ENCODE peak calls at places on chromosomes 16 and 17, in six cellular contexts. M is EH, E is PC-3, R is substantia nigra, P is NCI-H526, Z is AG04450. X is an unnamed sample.

GRCh38 chr17:75084039-75084660 is 3.6 kb upstream of the SLC16A5 start:
- DNase-seq in P (no peak), M (peak; percentile 44), Z (no peak), R (no peak), E (peak; percentile 37), X (no peak)

GRCh38 chr17:37729905-37730304 is 15.0 kb downstream of the HNF1B start:
- DNase-seq in E (no peak), Z (no peak), P (no peak), M (no peak), R (no peak), X (no peak)

GRCh38 chr17:65328567-65328966 is 191.4 kb downstream of the RGS9 start:
- DNase-seq in Z (no peak), P (no peak), M (no peak), E (no peak), R (no peak), X (no peak)

GRCh38 chr17:78538033-78538776 is 39.0 kb downstream of the DNAH17 start:
- DNase-seq in R (peak; percentile 15), Z (no peak), E (peak; percentile 53), P (no peak), M (no peak), X (no peak)

GRCh38 chr17:10457952-10458351 is 11.4 kb downstream of the MYH4 start:
- DNase-seq in R (no peak), M (no peak), Z (no peak), E (no peak), P (no peak), X (no peak)

GRCh38 chr17:15239471-15239870 is 25.7 kb downstream of the PMP22 start:
- DNase-seq in M (no peak), E (no peak), P (no peak), R (no peak), Z (no peak), X (no peak)

GRCh38 chr16:30053376-30054015 is 12.1 kb upstream of the ALDOA start:
- DNase-seq in P (peak; percentile 33), R (no peak), E (peak; percentile 57), M (peak; percentile 91), Z (no peak), X (no peak)

GRCh38 chr16:57526498-57526897 is 9.9 kb downstream of the CCDC102A start:
- DNase-seq in P (no peak), M (no peak), Z (no peak), E (no peak), R (no peak), X (no peak)

GRCh38 chr17:81843713-81844326 is 9.0 kb upstream of the PPP1R27 start:
- DNase-seq in E (no peak), R (no peak), M (no peak), Z (no peak), P (no peak), X (no peak)

GRCh38 chr17:42536048-42536371 is at the start of gene NAGLU:
- DNase-seq in E (peak; percentile 73), R (peak; percentile 96), M (peak; percentile 89), Z (no peak), P (peak; percentile 96), X (peak; percentile 83)

GRCh38 chr17:18184143-18185007 is 747 bp downstream of the ALKBH5 start:
- DNase-seq in P (peak; percentile 36), Z (no peak), R (peak; percentile 49), M (peak; percentile 58), E (peak; percentile 20), X (peak; percentile 67)

GRCh38 chr17:6706996-6707395 is 6.2 kb downstream of the SLC13A5 start:
- DNase-seq in Z (no peak), P (no peak), R (no peak), E (no peak), M (no peak), X (no peak)

GRCh38 chr16:67966549-67967182 is 1.8 kb downstream of the SLC12A4 start:
- DNase-seq in Z (no peak), E (no peak), M (peak; percentile 83), P (no peak), R (no peak), X (no peak)

GRCh38 chr16:85234310-85235235 is 122.3 kb upstream of the CIBAR2 start:
- DNase-seq in R (no peak), Z (peak; percentile 73), M (peak; percentile 81), E (no peak), P (no peak), X (no peak)

GRCh38 chr16:80116711-80117110 is 424.1 kb upstream of the DYNLRB2 start:
- DNase-seq in P (no peak), M (no peak), E (no peak), Z (no peak), R (no peak), X (no peak)

GRCh38 chr17:4940625-4941021 is 555 bp downstream of the RNF167 start:
- DNase-seq in P (no peak), M (no peak), R (no peak), E (no peak), Z (no peak), X (no peak)

GRCh38 chr17:67836205-67836987 is 11.1 kb downstream of the BPTF start:
- DNase-seq in M (peak; percentile 88), Z (peak; percentile 23), E (peak; percentile 19), P (no peak), R (no peak), X (no peak)

GRCh38 chr16:974606-975312 is 4.0 kb upstream of the LMF1 start:
- DNase-seq in E (no peak), M (no peak), R (peak; percentile 69), P (no peak), Z (no peak), X (no peak)

GRCh38 chr16:23330161-23330560 is 28.1 kb downstream of the SCNN1B start:
- DNase-seq in E (no peak), P (no peak), R (no peak), Z (no peak), M (no peak), X (no peak)

GRCh38 chr16:69276143-69277115 is 34.7 kb upstream of the VPS4A start:
- DNase-seq in E (no peak), M (peak; percentile 98), Z (peak; percentile 95), R (no peak), P (no peak), X (no peak)

GRCh38 chr17:3418222-3418621 is 7.1 kb downstream of the OR3A3 start:
- DNase-seq in R (no peak), M (no peak), P (no peak), E (no peak), Z (no peak), X (no peak)

GRCh38 chr17:1943432-1943802 is 81.7 kb downstream of the RTN4RL1 start:
- DNase-seq in Z (no peak), M (no peak), R (no peak), E (no peak), P (no peak), X (no peak)